ENCODE peak calls at places on chromosomes 4 and X, in eight cellular contexts. B is glutamatergic neuron, Q is fibroblast of lung, C is osteocyte, F is IMR-90, N is AG09319, Z is A549, M is neural progenitor cell. H is an unnamed sample.

GRCh38 chrX:153649178-153649914 is 2.3 kb downstream of the DUSP9 start:
- DNase-seq in B (peak), Q (no peak), C (no peak), F (no peak), N (no peak), Z (peak), M (peak), H (peak)

GRCh38 chr4:2388430-2389182 is 29.8 kb downstream of the ZFYVE28 start:
- DNase-seq in B (no peak), Q (peak), C (no peak), F (peak), N (no peak), Z (no peak), M (no peak), H (no peak)

GRCh38 chr4:24642941-24643628 is 58.7 kb upstream of the DHX15 start:
- DNase-seq in B (no peak), Q (peak), C (no peak), F (peak), N (no peak), Z (peak), M (no peak), H (no peak)

GRCh38 chr4:175421506-175421905 is 390.6 kb downstream of the GPM6A start:
- DNase-seq in B (no peak), Q (peak), C (no peak), F (peak), N (no peak), Z (peak), M (no peak), H (no peak)

GRCh38 chrX:44105228-44105913 is 132.2 kb upstream of the NDP start:
- DNase-seq in B (no peak), Q (no peak), C (no peak), F (no peak), N (no peak), Z (no peak), M (peak), H (no peak)

GRCh38 chr4:53618321-53618720 is 27.0 kb upstream of the LNX1 start:
- DNase-seq in B (no peak), Q (no peak), C (no peak), F (no peak), N (no peak), Z (no peak), M (no peak), H (no peak)

GRCh38 chrX:10512258-10512657 is 108.1 kb downstream of the MID1 start:
- DNase-seq in B (no peak), Q (peak), C (no peak), F (peak), N (no peak), Z (no peak), M (no peak), H (no peak)

GRCh38 chr4:53656421-53656981 is 65.2 kb upstream of the LNX1 start:
- DNase-seq in B (no peak), Q (peak), C (no peak), F (peak), N (peak), Z (no peak), M (no peak), H (no peak)

GRCh38 chr4:168759321-168759720 is 250.7 kb downstream of the CBR4 start:
- DNase-seq in B (no peak), Q (no peak), C (no peak), F (no peak), N (no peak), Z (no peak), M (no peak), H (no peak)

GRCh38 chrX:119605739-119606507 is at the start of gene NKRF:
- DNase-seq in B (peak), Q (no peak), C (peak), F (peak), N (no peak), Z (peak), M (peak), H (peak)

GRCh38 chr4:125042031-125042430 is 272.7 kb upstream of the FAT4 start:
- DNase-seq in B (no peak), Q (no peak), C (no peak), F (no peak), N (no peak), Z (no peak), M (no peak), H (no peak)

GRCh38 chr4:141352775-141353544 is 132.3 kb downstream of the ZNF330 start:
- DNase-seq in B (no peak), Q (peak), C (no peak), F (peak), N (no peak), Z (no peak), M (peak), H (no peak)

GRCh38 chr4:56990109-56990508 is 11.4 kb downstream of the POLR2B start:
- DNase-seq in B (no peak), Q (peak), C (no peak), F (peak), N (no peak), Z (no peak), M (no peak), H (no peak)

GRCh38 chr4:109701566-109702399 is 1.5 kb downstream of the CASP6 start:
- DNase-seq in B (no peak), Q (peak), C (no peak), F (no peak), N (no peak), Z (no peak), M (peak), H (peak)

GRCh38 chr4:69092980-69093568 is 3.2 kb upstream of the UGT2B7 start:
- DNase-seq in B (no peak), Q (no peak), C (no peak), F (no peak), N (no peak), Z (no peak), M (no peak), H (no peak)

GRCh38 chrX:115533485-115533884 is 27.5 kb upstream of the PLS3 start:
- DNase-seq in B (no peak), Q (peak), C (no peak), F (peak), N (peak), Z (no peak), M (no peak), H (no peak)

GRCh38 chr4:8228319-8229250 is 29.5 kb downstream of the SH3TC1 start:
- DNase-seq in B (no peak), Q (peak), C (no peak), F (peak), N (peak), Z (peak), M (peak), H (peak)

GRCh38 chr4:1675802-1676137 is 8.3 kb downstream of the FAM53A start:
- DNase-seq in B (no peak), Q (no peak), C (no peak), F (no peak), N (no peak), Z (no peak), M (no peak), H (no peak)

GRCh38 chr4:182143086-182143821 is 99.9 kb upstream of the TENM3 start:
- DNase-seq in B (no peak), Q (peak), C (no peak), F (peak), N (no peak), Z (no peak), M (peak), H (no peak)

GRCh38 chr4:130099159-130099558 is 1003.2 kb downstream of the C4orf33 start:
- DNase-seq in B (no peak), Q (no peak), C (no peak), F (no peak), N (no peak), Z (no peak), M (no peak), H (no peak)

GRCh38 chrX:138859421-138859820 is 147.9 kb upstream of the FGF13 start:
- DNase-seq in B (no peak), Q (peak), C (no peak), F (no peak), N (no peak), Z (no peak), M (no peak), H (no peak)

GRCh38 chr4:78480286-78480685 is 71.3 kb upstream of the ANXA3 start:
- DNase-seq in B (no peak), Q (no peak), C (no peak), F (no peak), N (no peak), Z (no peak), M (no peak), H (no peak)

GRCh38 chr4:33924239-33924638 is 2320.1 kb downstream of the ARAP2 start:
- DNase-seq in B (peak), Q (peak), C (no peak), F (peak), N (peak), Z (no peak), M (peak), H (no peak)

GRCh38 chrX:73647212-73647611 is 84.2 kb downstream of the CHIC1 start:
- DNase-seq in B (no peak), Q (no peak), C (no peak), F (no peak), N (no peak), Z (no peak), M (no peak), H (no peak)

GRCh38 chrX:45756562-45756961 is 555.9 kb upstream of the DIPK2B start:
- DNase-seq in B (no peak), Q (no peak), C (no peak), F (no peak), N (no peak), Z (no peak), M (no peak), H (no peak)

GRCh38 chr4:79413032-79413431 is 5.0 kb upstream of the GK2 start:
- DNase-seq in B (no peak), Q (no peak), C (no peak), F (no peak), N (no peak), Z (no peak), M (no peak), H (no peak)

GRCh38 chr4:25913056-25913850 is 767 bp upstream of the SMIM20 start:
- DNase-seq in B (no peak), Q (no peak), C (no peak), F (peak), N (no peak), Z (no peak), M (peak), H (peak)

GRCh38 chr4:151799417-151800030 is 38.7 kb upstream of the GATB start:
- DNase-seq in B (no peak), Q (no peak), C (no peak), F (no peak), N (no peak), Z (no peak), M (no peak), H (no peak)

GRCh38 chr4:6408263-6408662 is 64.2 kb downstream of the PPP2R2C start:
- DNase-seq in B (no peak), Q (no peak), C (no peak), F (no peak), N (no peak), Z (no peak), M (no peak), H (no peak)

DNA sequence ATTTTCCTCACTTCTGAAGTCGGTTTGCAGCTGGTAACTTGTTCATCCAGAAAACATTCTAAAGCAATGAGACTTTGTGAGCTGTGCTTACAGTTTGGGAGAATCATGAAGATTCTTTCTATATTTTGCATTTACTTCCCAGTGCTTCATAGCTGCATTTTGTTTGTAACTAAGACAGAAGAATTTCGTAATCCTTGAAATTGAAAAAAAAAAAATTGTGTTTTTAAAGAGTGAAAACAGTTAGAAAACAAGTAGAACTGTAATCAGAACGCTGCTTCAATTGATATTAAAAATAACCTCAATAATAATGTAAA is 392.4 kb downstream of the UNC5C start:
- DNase-seq in B (no peak), Q (no peak), C (no peak), F (no peak), N (no peak), Z (no peak), M (no peak), H (no peak)
- TF ChIP-seq CTCF in B (peak), Q (no peak), C (peak), F (no peak), N (no peak), Z (no peak), M (no peak), H (no peak)

GRCh38 chr4:5143940-5144339 is 92.7 kb downstream of the STK32B start:
- DNase-seq in B (no peak), Q (no peak), C (peak), F (no peak), N (no peak), Z (no peak), M (no peak), H (no peak)

GRCh38 chr4:5141802-5142201 is 90.5 kb downstream of the STK32B start:
- DNase-seq in B (no peak), Q (no peak), C (peak), F (no peak), N (no peak), Z (no peak), M (no peak), H (no peak)

GRCh38 chr4:5143306-5143861 is 92.1 kb downstream of the STK32B start:
- DNase-seq in B (no peak), Q (no peak), C (peak), F (no peak), N (no peak), Z (no peak), M (no peak), H (no peak)

GRCh38 chr4:5144384-5144783 is 93.1 kb downstream of the STK32B start:
- DNase-seq in B (no peak), Q (no peak), C (peak), F (no peak), N (no peak), Z (no peak), M (no peak), H (no peak)

DNA sequence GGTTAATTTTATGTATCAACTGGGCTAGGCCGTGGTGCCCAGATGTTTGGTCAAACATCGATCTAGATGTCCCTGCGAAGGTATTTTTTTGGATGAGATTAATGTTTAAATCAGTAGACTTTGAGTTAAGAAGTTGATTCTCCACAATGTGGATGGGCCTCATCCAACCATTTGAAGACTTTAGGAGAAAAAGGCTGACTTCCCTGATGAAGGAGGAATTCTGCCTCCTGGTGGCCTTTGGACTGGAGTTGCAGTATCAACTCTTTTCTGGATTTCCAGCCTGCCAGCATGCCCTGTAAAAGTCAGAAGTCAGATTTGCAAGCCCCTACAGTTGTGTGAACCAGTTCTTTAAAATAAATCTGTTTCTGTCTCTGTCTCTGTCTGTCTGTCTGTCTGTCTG is 91.4 kb downstream of the STK32B start:
- DNase-seq in B (no peak), Q (peak), C (peak), F (peak), N (peak), Z (peak), M (peak), H (no peak)
- TF ChIP-seq CTCF in B (no peak), Q (peak), C (peak), F (peak), N (peak), Z (peak), M (peak), H (no peak)

GRCh38 chr4:40550900-40551546 is 78.6 kb downstream of the RBM47 start:
- DNase-seq in B (no peak), Q (peak), C (no peak), F (peak), N (peak), Z (peak), M (peak), H (peak)
- TF ChIP-seq CTCF in B (no peak), Q (peak), C (peak), F (peak), N (peak), Z (peak), M (peak), H (peak)

DNA sequence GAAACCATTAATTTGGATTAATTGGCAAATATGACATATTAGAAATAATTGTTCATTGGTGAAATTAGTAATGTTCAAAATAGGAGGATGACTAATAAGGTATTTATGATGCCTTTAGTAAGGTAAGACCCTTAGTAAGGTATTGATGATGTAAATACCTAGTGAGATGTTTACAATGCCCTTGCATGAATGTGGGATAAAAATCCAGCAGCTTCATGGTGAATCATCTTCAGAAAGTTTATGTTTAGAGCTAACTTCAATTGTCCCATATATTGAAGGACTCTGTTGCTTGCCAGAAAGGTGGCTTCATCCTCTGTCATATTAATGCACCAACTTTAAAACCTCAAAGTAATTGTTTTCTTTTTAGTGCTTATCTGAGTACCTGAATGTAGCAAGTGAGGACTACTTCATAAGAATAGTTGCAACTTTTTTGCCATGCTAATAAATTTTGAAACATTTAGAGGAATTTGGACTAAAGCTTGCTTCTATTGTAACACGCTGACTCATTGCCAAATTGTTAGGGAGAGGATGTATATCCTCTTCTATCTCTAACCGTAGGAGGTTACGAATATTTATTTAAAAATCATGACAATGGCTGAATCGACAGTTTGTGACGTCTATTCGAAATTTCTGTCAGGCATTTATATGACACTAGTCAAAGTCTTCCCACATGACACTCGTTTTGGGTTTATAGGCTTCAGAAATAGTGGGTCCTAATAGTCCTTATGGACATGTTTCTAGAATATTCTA is 174.1 kb upstream of the HS3ST1 start:
- DNase-seq in B (no peak), Q (no peak), C (no peak), F (peak), N (no peak), Z (no peak), M (no peak), H (no peak)
- TF ChIP-seq CTCF in B (no peak), Q (no peak), C (no peak), F (no peak), N (no peak), Z (no peak), M (no peak), H (no peak)

DNA sequence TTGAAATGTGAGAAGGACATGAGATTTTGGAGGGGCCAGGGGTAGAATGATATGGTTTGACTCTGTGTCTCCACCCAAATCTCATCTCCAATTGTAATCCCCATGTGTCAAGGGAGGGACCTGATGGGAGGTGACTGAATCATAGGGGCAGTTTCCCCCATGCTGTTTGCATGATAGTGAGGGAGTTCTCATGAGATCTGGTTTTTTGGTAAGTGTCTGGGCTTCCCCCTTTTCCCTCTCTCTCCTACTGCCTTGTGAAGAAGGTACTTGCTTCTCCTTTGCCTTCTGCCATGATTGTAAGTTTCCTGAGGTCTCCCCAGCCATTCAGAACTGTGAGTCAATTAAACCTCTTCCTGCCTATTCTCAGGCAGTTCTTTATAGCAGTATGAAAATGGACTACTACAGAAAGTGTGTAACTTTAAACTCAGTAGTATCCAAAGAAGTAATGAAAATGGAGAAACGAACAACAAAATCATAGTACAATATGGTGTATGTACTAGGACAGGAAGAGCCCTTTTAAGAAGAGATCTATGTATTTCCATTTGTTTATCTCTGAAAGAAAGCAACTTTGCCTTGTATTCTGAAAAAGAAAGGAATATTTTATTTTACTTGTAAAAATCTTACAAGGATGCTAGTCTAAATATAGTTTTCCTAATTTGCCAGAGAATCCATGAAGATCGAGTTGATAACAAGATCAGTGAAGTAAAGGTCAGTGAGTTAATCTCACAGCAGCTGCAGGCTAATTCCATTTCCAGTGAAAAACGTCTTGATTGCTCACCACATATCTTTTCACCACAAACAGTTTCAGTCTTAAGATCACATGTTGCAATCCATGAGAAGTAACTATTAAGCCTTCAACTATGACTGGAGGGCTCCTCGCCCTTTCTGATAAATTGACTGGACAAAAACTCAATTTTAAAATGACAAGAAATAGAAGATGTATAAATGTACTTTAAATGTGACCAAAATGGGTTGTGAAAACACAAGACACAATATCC is 20.5 kb downstream of the PKD2 start:
- DNase-seq in B (no peak), Q (peak), C (no peak), F (peak), N (peak), Z (no peak), M (no peak), H (no peak)
- TF ChIP-seq CTCF in B (no peak), Q (no peak), C (no peak), F (no peak), N (no peak), Z (no peak), M (no peak), H (no peak)

GRCh38 chrX:20595928-20596550 is 329.3 kb upstream of the RPS6KA3 start:
- DNase-seq in B (no peak), Q (peak), C (no peak), F (no peak), N (no peak), Z (no peak), M (no peak), H (no peak)

GRCh38 chrX:20593402-20593801 is 326.7 kb upstream of the RPS6KA3 start:
- DNase-seq in B (no peak), Q (no peak), C (no peak), F (no peak), N (no peak), Z (no peak), M (no peak), H (no peak)

GRCh38 chrX:20596856-20597255 is 330.1 kb upstream of the RPS6KA3 start:
- DNase-seq in B (no peak), Q (no peak), C (no peak), F (no peak), N (no peak), Z (no peak), M (no peak), H (no peak)

GRCh38 chrX:20593836-20594235 is 327.1 kb upstream of the RPS6KA3 start:
- DNase-seq in B (no peak), Q (no peak), C (no peak), F (no peak), N (no peak), Z (no peak), M (no peak), H (no peak)

DNA sequence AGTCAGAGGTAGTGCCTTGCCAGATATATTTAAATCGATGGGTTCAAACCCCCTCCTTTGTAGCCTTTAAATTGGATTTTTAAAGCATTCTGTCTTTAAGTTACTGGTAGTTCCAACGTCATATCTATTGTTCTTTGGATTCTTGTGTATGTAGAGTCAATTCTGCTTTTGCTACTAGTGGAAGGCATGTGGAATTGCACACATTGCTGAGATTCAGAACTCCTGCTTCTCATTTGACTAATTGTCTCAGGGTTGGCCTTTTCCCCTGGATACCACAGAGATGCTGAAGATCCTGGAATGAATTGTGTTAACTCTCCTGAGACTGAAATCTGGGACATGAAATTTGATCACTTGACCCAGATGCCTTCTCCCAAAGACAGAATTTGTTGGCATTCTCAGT is 328.3 kb upstream of the RPS6KA3 start:
- DNase-seq in B (no peak), Q (peak), C (no peak), F (no peak), N (no peak), Z (no peak), M (peak), H (no peak)
- TF ChIP-seq CTCF in B (peak), Q (peak), C (peak), F (peak), N (peak), Z (no peak), M (peak), H (no peak)

GRCh38 chrX:3791449-3791848 is 78.0 kb upstream of the PRKX start:
- DNase-seq in B (no peak), Q (no peak), C (no peak), F (no peak), N (no peak), Z (no peak), M (no peak), H (no peak)

GRCh38 chrX:3788494-3789233 is 75.2 kb upstream of the PRKX start:
- DNase-seq in B (no peak), Q (no peak), C (no peak), F (no peak), N (no peak), Z (no peak), M (peak), H (no peak)
- TF ChIP-seq CTCF in B (no peak), Q (no peak), C (peak), F (no peak), N (no peak), Z (no peak), M (peak), H (no peak)

H was measured in GM10248.